ENCODE peak calls at places on chromosomes 13 and 19, in eight cellular contexts. U is stimulated activated naive CD8-positive, alpha-beta T cell treated with anti-CD3 and anti-CD28 coated beads, Interleukin-15, amount 100 ng/mL, for 72 hours; C is Calu3; O is HT1080; F is dermis blood vessel endothelial cell; V is cardiac fibroblast; Z is stimulated activated CD4-positive, alpha-beta T cell treated with anti-CD3 and anti-CD28 coated beads, Interleukin-15, amount 100 ng/mL, for 1 hour; P is fibroblast of mammary gland. H is an unnamed sample.
A peak's percentile ranks its signal among the peaks of the same experiment; 100 is the strongest.

GRCh38 chr13:94620286-94620896 is 18.7 kb downstream of the GPR180 start:
- DNase-seq in U (no peak), C (no peak), O (no peak), F (peak; percentile 67), V (peak; percentile 54), Z (no peak), P (peak; percentile 40), H (no peak)

GRCh38 chr19:57441979-57442752 is 7.0 kb downstream of the ZNF749 start:
- DNase-seq in U (no peak), C (no peak), O (no peak), F (no peak), V (no peak), Z (no peak), P (no peak), H (no peak)

GRCh38 chr13:32781906-32782305 is 195.7 kb downstream of the PDS5B start:
- DNase-seq in U (no peak), C (no peak), O (no peak), F (no peak), V (no peak), Z (no peak), P (no peak), H (no peak)

GRCh38 chr19:32750441-32751055 is 31.0 kb downstream of the TDRD12 start:
- DNase-seq in U (no peak), C (no peak), O (no peak), F (no peak), V (no peak), Z (no peak), P (no peak), H (no peak)

GRCh38 chr13:70391678-70392077 is 283.4 kb upstream of the KLHL1 start:
- DNase-seq in U (no peak), C (no peak), O (no peak), F (no peak), V (no peak), Z (no peak), P (no peak), H (peak; percentile 82)

GRCh38 chr13:24233351-24233901 is 72.9 kb downstream of the SPATA13 start:
- DNase-seq in U (no peak), C (no peak), O (no peak), F (no peak), V (peak; percentile 70), Z (no peak), P (peak; percentile 54), H (no peak)

GRCh38 chr13:52348983-52349780 is 56.8 kb downstream of the THSD1 start:
- DNase-seq in U (peak; percentile 14), C (peak; percentile 32), O (peak; percentile 86), F (peak; percentile 67), V (peak; percentile 48), Z (no peak), P (peak; percentile 92), H (peak; percentile 22)

GRCh38 chr13:20173121-20173746 is 12.4 kb upstream of the GJA3 start:
- DNase-seq in U (no peak), C (no peak), O (no peak), F (no peak), V (no peak), Z (no peak), P (peak; percentile 69), H (no peak)

GRCh38 chr13:29511980-29512379 is 83.5 kb downstream of the SLC7A1 start:
- DNase-seq in U (no peak), C (no peak), O (no peak), F (no peak), V (peak; percentile 60), Z (no peak), P (peak; percentile 77), H (no peak)

GRCh38 chr13:75418997-75419396 is 63.0 kb downstream of the TBC1D4 start:
- DNase-seq in U (no peak), C (no peak), O (no peak), F (no peak), V (peak; percentile 64), Z (no peak), P (peak; percentile 50), H (no peak)

GRCh38 chr13:65725001-65725400 is 1505.1 kb downstream of the PCDH9 start:
- DNase-seq in U (no peak), C (no peak), O (no peak), F (no peak), V (peak; percentile 59), Z (no peak), P (no peak), H (no peak)

GRCh38 chr19:13839193-13839937 is 37.6 kb upstream of the NANOS3 start:
- DNase-seq in U (peak; percentile 93), C (peak; percentile 81), O (peak; percentile 90), F (peak; percentile 89), V (peak; percentile 87), Z (peak; percentile 79), P (peak; percentile 78), H (peak; percentile 87)

GRCh38 chr19:28596561-28597071 is 616.3 kb downstream of the UQCRFS1 start:
- DNase-seq in U (no peak), C (no peak), O (no peak), F (no peak), V (no peak), Z (no peak), P (no peak), H (no peak)

GRCh38 chr19:33461256-33462111 is 60.1 kb downstream of the PEPD start:
- DNase-seq in U (no peak), C (no peak), O (no peak), F (no peak), V (no peak), Z (no peak), P (no peak), H (no peak)

GRCh38 chr19:6579450-6580178 is 11.3 kb downstream of the CD70 start:
- DNase-seq in U (no peak), C (no peak), O (no peak), F (no peak), V (no peak), Z (no peak), P (no peak), H (no peak)

GRCh38 chr13:74026753-74027152 is 107.5 kb downstream of the KLF12 start:
- DNase-seq in U (peak; percentile 61), C (peak; percentile 3), O (peak; percentile 75), F (peak; percentile 74), V (peak; percentile 15), Z (peak; percentile 21), P (no peak), H (peak; percentile 31)

GRCh38 chr13:35512271-35512920 is 35.9 kb upstream of the MAB21L1 start:
- DNase-seq in U (no peak), C (no peak), O (peak; percentile 96), F (no peak), V (peak; percentile 95), Z (no peak), P (peak; percentile 98), H (no peak)

GRCh38 chr13:113734099-113734825 is 24.8 kb upstream of the TMEM255B start:
- DNase-seq in U (no peak), C (no peak), O (no peak), F (no peak), V (no peak), Z (no peak), P (no peak), H (no peak)

GRCh38 chr13:94712812-94713555 is 639 bp upstream of the SOX21 start:
- DNase-seq in U (peak; percentile 32), C (peak; percentile 15), O (peak; percentile 23), F (peak; percentile 79), V (peak; percentile 74), Z (no peak), P (peak; percentile 42), H (no peak)

GRCh38 chr19:10206226-10206873 is 11.6 kb upstream of the DNMT1 start:
- DNase-seq in U (no peak), C (peak; percentile 70), O (peak; percentile 71), F (peak; percentile 58), V (peak; percentile 68), Z (no peak), P (peak; percentile 69), H (no peak)

GRCh38 chr19:38684078-38684861 is 36.8 kb downstream of the ACTN4 start:
- DNase-seq in U (peak; percentile 23), C (peak; percentile 96), O (peak; percentile 98), F (peak; percentile 70), V (peak; percentile 95), Z (no peak), P (peak; percentile 94), H (peak; percentile 89)

GRCh38 chr19:37983916-37984315 is 76.9 kb downstream of the SIPA1L3 start:
- DNase-seq in U (no peak), C (no peak), O (no peak), F (no peak), V (no peak), Z (no peak), P (no peak), H (no peak)

H was measured in colonic mucosa.